ENCODE peak calls at places on chromosomes 11 and 22, in five cellular contexts. N is uterus, V is AG04450, H is breast epithelium, M is body of pancreas. O is an unnamed sample.
A peak's percentile ranks its signal among the peaks of the same experiment; 100 is the strongest.

GRCh38 chr11:95778699-95779098 is 10.9 kb downstream of the FAM76B start:
- DNase-seq in N (no peak), V (no peak), H (no peak), M (no peak), O (no peak)

GRCh38 chr11:32785262-32785661 is 9.2 kb downstream of the CCDC73 start:
- DNase-seq in N (no peak), V (no peak), H (no peak), M (no peak), O (no peak)

GRCh38 chr11:8069771-8070170 is 11.2 kb upstream of the TUB start:
- DNase-seq in N (no peak), V (no peak), H (no peak), M (no peak), O (no peak)

GRCh38 chr11:46918778-46919513 is 596 bp upstream of the LRP4 start:
- DNase-seq in N (no peak), V (no peak), H (no peak), M (no peak), O (no peak)

GRCh38 chr11:119316729-119317591 is at the start of gene MCAM:
- DNase-seq in N (peak; percentile 57), V (no peak), H (no peak), M (peak; percentile 41), O (peak; percentile 83)

GRCh38 chr11:46099973-46100335 is 21.3 kb downstream of the PHF21A start:
- DNase-seq in N (no peak), V (no peak), H (no peak), M (no peak), O (no peak)

GRCh38 chr11:69508974-69509373 is 27.5 kb downstream of the LINC01488 start:
- DNase-seq in N (no peak), V (no peak), H (no peak), M (no peak), O (no peak)

GRCh38 chr11:122367809-122368231 is 251.8 kb upstream of the BLID start:
- DNase-seq in N (peak; percentile 28), V (peak; percentile 45), H (no peak), M (peak; percentile 57), O (no peak)

GRCh38 chr11:28836285-28837081 is 728.3 kb downstream of the METTL15 start:
- DNase-seq in N (no peak), V (peak; percentile 89), H (no peak), M (no peak), O (no peak)

GRCh38 chr22:24985824-24986214 is 33.3 kb downstream of the KIAA1671 start:
- DNase-seq in N (peak; percentile 16), V (no peak), H (no peak), M (no peak), O (no peak)

GRCh38 chr11:111524056-111524455 is 9.5 kb downstream of the HOATZ start:
- DNase-seq in N (no peak), V (no peak), H (no peak), M (no peak), O (no peak)

GRCh38 chr11:15336016-15336415 is 221.3 kb downstream of the INSC start:
- DNase-seq in N (no peak), V (no peak), H (no peak), M (no peak), O (no peak)

GRCh38 chr11:72300268-72300667 is 56.3 kb upstream of the PHOX2A start:
- DNase-seq in N (no peak), V (no peak), H (no peak), M (no peak), O (no peak)

GRCh38 chr11:129143335-129143734 is 48.8 kb downstream of the ARHGAP32 start:
- DNase-seq in N (peak; percentile 63), V (peak; percentile 93), H (peak; percentile 71), M (peak; percentile 57), O (peak; percentile 86)

GRCh38 chr11:122727101-122727929 is 71.8 kb downstream of the UBASH3B start:
- DNase-seq in N (no peak), V (no peak), H (no peak), M (no peak), O (no peak)

GRCh38 chr11:78351979-78352731 is 65.5 kb downstream of the GAB2 start:
- DNase-seq in N (no peak), V (no peak), H (no peak), M (no peak), O (no peak)

GRCh38 chr11:69911310-69912160 is 92.3 kb upstream of the FGF3 start:
- DNase-seq in N (no peak), V (no peak), H (no peak), M (peak; percentile 34), O (peak; percentile 19)

GRCh38 chr22:38940985-38941384 is 16.4 kb upstream of the APOBEC3A start:
- DNase-seq in N (no peak), V (no peak), H (no peak), M (no peak), O (no peak)
- H3K27ac ChIP-seq in N (no peak overlapping the region), V (no peak overlapping the region), H (no peak overlapping the region), M (no peak overlapping the region), O (peak overlapping the region; percentile 87)

DNA sequence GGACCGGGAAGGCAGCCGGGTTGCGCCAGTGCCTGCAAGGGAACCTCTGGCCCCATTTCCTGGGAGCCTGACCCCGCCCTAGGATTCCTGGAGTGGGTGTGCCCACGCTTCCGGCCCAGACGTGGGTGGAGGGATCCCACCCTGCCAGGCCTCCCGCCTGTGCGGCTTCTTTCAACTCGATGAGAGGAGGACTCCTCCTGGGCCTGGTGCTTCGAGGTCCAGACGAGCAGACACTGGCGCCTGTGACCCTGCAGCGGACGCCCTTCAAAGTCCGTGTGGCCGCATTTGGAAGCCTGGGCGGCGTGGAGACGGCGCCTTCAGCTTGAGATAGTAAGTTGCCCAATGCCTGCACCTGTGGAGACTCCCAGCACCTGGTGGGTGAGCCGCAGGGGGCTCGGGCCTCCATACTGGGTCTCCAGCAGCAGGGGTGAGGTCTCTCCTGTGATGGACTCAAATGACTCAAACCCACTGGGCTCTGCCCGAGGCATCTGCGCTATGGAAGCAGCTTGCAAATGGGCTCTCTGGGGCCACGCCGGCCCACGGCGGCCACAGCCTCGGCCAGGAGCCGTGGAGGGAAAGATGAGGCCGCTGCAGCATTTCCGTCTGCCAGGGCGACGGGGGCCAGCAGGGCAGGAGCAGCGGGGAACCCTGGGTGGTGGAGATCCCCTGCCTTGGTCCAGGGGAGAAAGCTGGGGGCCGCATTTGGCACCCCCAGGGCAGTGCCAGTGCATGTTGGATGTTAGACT is 64.3 kb upstream of the PPARA start:
- DNase-seq in N (peak; percentile 85), V (no peak), H (peak; percentile 82), M (peak; percentile 68), O (peak; percentile 91)
- H3K4me3 ChIP-seq in N (peak overlapping the region; percentile 88), V (no peak overlapping the region), H (peak overlapping the region; percentile 67), M (no peak overlapping the region), O (no peak overlapping the region)

GRCh38 chr22:43827926-43828710 is 16.0 kb upstream of the EFCAB6 start:
- DNase-seq in N (no peak), V (no peak), H (no peak), M (no peak), O (peak; percentile 10)

GRCh38 chr22:43824724-43825485 is 12.8 kb upstream of the EFCAB6 start:
- DNase-seq in N (no peak), V (no peak), H (no peak), M (no peak), O (no peak)

GRCh38 chr22:43825651-43826050 is 13.5 kb upstream of the EFCAB6 start:
- DNase-seq in N (no peak), V (no peak), H (no peak), M (no peak), O (no peak)

GRCh38 chr22:43827336-43827735 is 15.2 kb upstream of the EFCAB6 start:
- DNase-seq in N (no peak), V (no peak), H (no peak), M (no peak), O (no peak)

DNA sequence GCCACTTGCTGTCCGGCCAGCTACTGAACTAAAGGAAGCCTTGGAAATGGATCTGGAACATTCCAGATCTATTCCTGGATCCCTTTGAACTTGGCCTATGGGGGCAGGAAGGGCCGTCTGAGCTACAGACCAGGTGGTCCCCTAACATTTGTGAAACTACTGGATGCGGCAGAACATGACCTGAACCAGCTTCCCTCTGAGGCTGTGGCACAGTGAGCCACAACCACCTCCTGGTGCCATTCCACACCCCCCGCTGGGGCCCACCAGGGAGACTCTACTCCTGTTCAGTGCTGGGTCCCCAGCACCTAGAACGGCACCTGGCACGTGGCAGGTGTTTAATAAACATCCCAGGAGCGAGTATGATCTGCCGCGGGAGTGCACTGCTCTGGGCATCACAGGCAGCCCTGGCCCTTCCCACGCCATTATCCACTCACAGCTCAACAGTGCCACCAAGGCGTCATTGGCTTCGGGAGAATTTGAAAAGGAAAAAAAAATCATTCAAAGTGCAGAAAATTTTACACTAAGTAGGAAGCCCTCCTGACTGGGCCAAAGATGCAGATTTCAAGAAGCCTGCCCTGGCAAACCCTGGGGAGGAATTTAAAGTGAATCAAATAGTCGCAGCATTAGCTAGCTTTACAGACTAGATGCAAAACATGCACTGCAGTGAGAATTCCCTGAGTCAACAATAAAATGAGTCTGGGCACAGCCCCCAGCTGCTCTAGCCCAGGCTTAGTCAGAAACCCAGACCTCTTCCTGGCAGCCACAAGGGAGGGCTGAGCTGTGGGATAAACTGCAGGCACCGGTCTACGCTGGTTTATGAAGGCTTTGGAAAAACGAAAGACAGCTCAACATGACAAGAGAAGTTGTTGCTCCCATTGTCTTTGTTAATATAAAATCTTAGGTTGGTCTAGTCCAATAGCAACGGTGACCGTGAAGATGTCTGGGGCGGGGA is 14.3 kb upstream of the EFCAB6 start:
- DNase-seq in N (no peak), V (no peak), H (no peak), M (peak; percentile 66), O (no peak)
- TF ChIP-seq CTCF in N (peak; percentile 17), V (peak; percentile 37), H (no peak), M (no peak), O (peak; percentile 18)

DNA sequence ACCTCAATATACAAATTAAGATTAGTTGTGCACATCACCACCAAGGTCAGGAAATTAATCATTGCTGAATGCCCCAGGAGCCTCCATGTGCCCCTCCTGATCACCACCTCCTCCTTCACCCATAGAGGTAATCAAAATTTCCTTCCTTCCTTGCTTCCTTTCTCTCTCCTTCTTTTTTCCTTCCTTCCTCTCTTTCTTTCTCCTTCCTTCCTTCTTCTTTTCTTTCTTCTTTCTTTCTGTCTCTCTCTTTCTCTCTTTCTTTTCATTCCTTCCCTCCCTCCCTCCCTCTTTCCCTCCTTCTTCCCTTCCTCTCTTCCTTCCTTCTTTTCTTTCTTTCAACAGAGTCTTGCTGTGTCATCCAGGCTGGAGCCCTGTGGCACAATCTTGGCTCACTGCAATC is 67.9 kb upstream of the FTH1 start:
- DNase-seq in N (no peak), V (no peak), H (no peak), M (no peak), O (no peak)
- H3K27ac ChIP-seq in N (no peak overlapping the region), V (no peak overlapping the region), H (no peak overlapping the region), M (no peak overlapping the region), O (no peak overlapping the region)

DNA sequence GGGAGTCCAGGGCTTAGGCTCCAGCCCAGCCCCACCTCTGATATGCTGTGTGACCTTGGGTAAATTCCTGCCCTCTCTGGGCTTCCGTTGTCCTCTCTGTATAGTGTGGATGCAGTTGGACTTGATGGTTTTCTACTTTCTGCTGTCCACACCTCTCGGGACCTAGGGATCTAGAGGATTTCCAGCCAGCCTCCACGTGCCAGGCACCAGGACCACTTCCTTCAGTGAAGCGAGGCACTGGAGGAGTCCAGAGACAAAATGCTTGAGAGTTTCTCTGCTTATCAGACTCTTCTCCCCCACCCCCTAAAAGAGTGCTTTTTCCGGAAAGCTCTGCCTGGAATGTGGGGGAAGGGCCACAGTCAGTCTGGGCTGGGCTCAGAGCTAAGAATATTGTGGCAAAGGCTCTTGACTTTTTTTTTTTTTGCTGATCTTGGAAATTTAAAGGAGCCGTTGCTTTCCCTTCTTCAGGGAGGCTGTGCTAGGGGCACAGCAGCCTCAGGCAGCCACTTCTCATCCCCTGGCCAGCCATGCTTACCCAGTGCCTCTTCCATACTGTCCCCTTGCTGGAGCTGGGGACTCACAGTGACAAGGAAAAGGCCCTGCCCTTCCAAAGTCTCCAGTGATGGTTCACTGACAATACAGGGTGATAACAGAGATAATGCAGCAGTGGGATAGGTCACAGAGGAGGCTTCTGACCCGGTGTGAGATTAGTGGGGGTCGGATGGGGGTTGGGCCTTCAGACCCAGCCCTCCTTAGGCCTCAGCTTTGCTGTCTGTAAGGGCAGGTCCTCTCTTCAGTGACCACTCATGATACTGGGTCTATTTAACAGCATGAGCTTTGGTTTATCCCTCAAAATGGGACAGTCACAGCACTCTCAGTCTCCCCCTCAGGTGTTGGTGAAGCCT is 2.9 kb upstream of the SERPINH1 start:
- DNase-seq in N (peak; percentile 80), V (no peak), H (no peak), M (no peak), O (peak; percentile 76)
- H3K4me3 ChIP-seq in N (peak overlapping the region; percentile 1), V (peak overlapping the region; percentile 49), H (peak overlapping the region; percentile 51), M (no peak overlapping the region), O (no peak overlapping the region)

O was measured in left lung.